ENCODE peak calls at places on chromosomes 4 and X, in nine cellular contexts. H, Q, W, G, N, S, U, V and O are unnamed samples.

GRCh38 chrX:108439961-108440696 is 491 bp downstream of the COL4A5 start:
- DNase-seq in V (peak; percentile 42), N (no peak), S (no peak), G (no peak), U (no peak), H (no peak), Q (no peak), W (peak; percentile 0), O (peak; percentile 55)

GRCh38 chrX:40171513-40172168 is 73.9 kb upstream of the BCOR start:
- DNase-seq in Q (peak; percentile 34), W (no peak), S (no peak), G (peak; percentile 41), V (no peak), N (no peak), H (no peak), U (no peak), O (peak; percentile 25)

GRCh38 chr4:158481811-158482210 is 39.9 kb upstream of the RXFP1 start:
- DNase-seq in W (no peak), Q (no peak), S (no peak), V (no peak), U (no peak), N (no peak), H (no peak), G (no peak), O (no peak)

GRCh38 chr4:21656832-21657231 is 291.7 kb downstream of the KCNIP4 start:
- DNase-seq in G (peak; percentile 64), S (no peak), Q (no peak), V (no peak), H (no peak), N (no peak), W (no peak), U (no peak), O (peak; percentile 88)

GRCh38 chrX:129654652-129655546 is at the start of gene APLN:
- DNase-seq in H (no peak), Q (no peak), V (peak; percentile 68), U (no peak), S (no peak), G (peak; percentile 44), N (no peak), W (peak; percentile 29), O (peak; percentile 55)

GRCh38 chrX:154411981-154412340 is 622 bp downstream of the TAFAZZIN start:
- DNase-seq in N (peak; percentile 54), S (no peak), H (peak; percentile 70), U (peak; percentile 39), W (peak; percentile 20), G (peak; percentile 49), V (peak; percentile 74), Q (peak; percentile 77), O (peak; percentile 61)

GRCh38 chr4:187883836-187884235 is 111.7 kb upstream of the ZFP42 start:
- DNase-seq in H (no peak), U (no peak), N (no peak), W (no peak), S (no peak), G (no peak), Q (no peak), V (no peak), O (no peak)

GRCh38 chr4:63869370-63869769 is 539.9 kb downstream of the TECRL start:
- DNase-seq in Q (no peak), S (no peak), N (no peak), U (no peak), G (no peak), H (no peak), V (no peak), W (no peak), O (no peak)

GRCh38 chr4:34193451-34194154 is 2050.7 kb downstream of the ARAP2 start:
- DNase-seq in Q (no peak), G (peak; percentile 49), N (no peak), S (no peak), V (no peak), U (no peak), H (no peak), W (no peak), O (peak; percentile 10)

GRCh38 chrX:121407627-121408026 is 360.2 kb downstream of the GLUD2 start:
- DNase-seq in Q (no peak), N (no peak), V (no peak), U (no peak), G (no peak), S (no peak), H (no peak), W (no peak), O (no peak)

GRCh38 chrX:13340182-13340791 is 20.4 kb upstream of the ATXN3L start:
- DNase-seq in S (peak; percentile 71), U (no peak), V (no peak), W (no peak), N (no peak), H (no peak), Q (no peak), G (no peak), O (no peak)